ENCODE peak calls at places on chromosomes 13 and 19, in four cellular contexts. A, M, P and J are unnamed samples.

GRCh38 chr19:12647047-12647446 is 19.5 kb downstream of the MAN2B1 start:
- DNase-seq in P (no peak), M (no peak), A (no peak), J (no peak)

GRCh38 chr19:461664-462551 is 1.1 kb upstream of the SHC2 start:
- DNase-seq in P (no peak), A (no peak), M (no peak), J (no peak)

GRCh38 chr13:113796948-113797676 is 38.1 kb downstream of the TMEM255B start:
- DNase-seq in P (no peak), M (no peak), A (no peak), J (no peak)

GRCh38 chr13:44843403-44843802 is 145.9 kb downstream of the NUFIP1 start:
- DNase-seq in M (no peak), P (no peak), A (no peak), J (no peak)

GRCh38 chr19:16628984-16629691 is 1.1 kb upstream of the MED26 start:
- DNase-seq in P (no peak), A (peak; percentile 48), M (no peak), J (no peak)

GRCh38 chr19:33456845-33457220 is 64.8 kb downstream of the PEPD start:
- DNase-seq in M (no peak), P (no peak), A (no peak), J (no peak)

GRCh38 chr13:48783181-48783630 is 129.5 kb downstream of the CYSLTR2 start:
- DNase-seq in M (no peak), P (peak; percentile 21), A (peak; percentile 78), J (peak; percentile 4)

GRCh38 chr13:26995159-26995558 is 176.5 kb downstream of the USP12 start:
- DNase-seq in M (no peak), P (no peak), A (no peak), J (no peak)

GRCh38 chr19:11495481-11495880 is 10.2 kb downstream of the ZNF653 start:
- DNase-seq in P (no peak), M (no peak), A (no peak), J (no peak)

GRCh38 chr19:16920816-16921529 is 32.2 kb downstream of the F2RL3 start:
- DNase-seq in A (no peak), P (no peak), M (no peak), J (no peak)

GRCh38 chr19:12202250-12202649 is 39.4 kb downstream of the ZNF136 start:
- DNase-seq in M (no peak), P (no peak), A (no peak), J (no peak)

GRCh38 chr13:73082471-73082870 is 23.7 kb downstream of the KLF5 start:
- DNase-seq in M (no peak), A (no peak), P (no peak), J (no peak)

GRCh38 chr13:59776924-59777690 is 386.6 kb downstream of the DIAPH3 start:
- DNase-seq in M (no peak), A (no peak), P (no peak), J (no peak)